ENCODE peak calls at places on chromosomes 16 and 17, in seven cellular contexts. J is transverse colon, B is EH, Q is B cell, P is anterior cingulate cortex, W is caudate nucleus, D is HuH-7. C is an unnamed sample.

GRCh38 chr17:10821062-10821461 is 16.8 kb downstream of the PIRT start:
- DNase-seq in B (no peak), J (no peak), D (no peak), Q (no peak), P (no peak), W (no peak), C (no peak)

GRCh38 chr16:22413819-22414218 is 39.4 kb upstream of the CDR2 start:
- DNase-seq in J (no peak), Q (no peak), W (no peak), P (no peak), D (no peak), B (no peak), C (no peak)

GRCh38 chr17:38893612-38894011 is 23.8 kb downstream of the LASP1 start:
- DNase-seq in Q (no peak), B (no peak), P (no peak), J (peak), D (no peak), W (no peak), C (no peak)

GRCh38 chr17:48555183-48555615 is 10.3 kb upstream of the HOXB2 start:
- DNase-seq in P (no peak), D (peak), W (no peak), J (no peak), Q (no peak), B (peak), C (peak)

GRCh38 chr17:17479209-17479608 is 2.4 kb downstream of the MED9 start:
- DNase-seq in Q (no peak), J (no peak), D (no peak), B (no peak), W (no peak), P (no peak), C (no peak)

GRCh38 chr17:40103742-40104095 is 3.3 kb upstream of the NR1D1 start:
- DNase-seq in P (no peak), J (no peak), W (no peak), Q (no peak), D (no peak), B (no peak), C (no peak)

GRCh38 chr16:11356573-11357331 is 11.5 kb downstream of the RMI2 start:
- DNase-seq in B (peak), Q (peak), J (peak), W (no peak), D (peak), P (peak), C (peak)

GRCh38 chr17:64653985-64654355 is 8.1 kb downstream of the SMURF2 start:
- DNase-seq in W (no peak), Q (no peak), B (no peak), D (no peak), J (no peak), P (no peak), C (no peak)

GRCh38 chr17:78925662-78926555 is 722 bp upstream of the TIMP2 start:
- DNase-seq in J (peak), W (no peak), D (peak), P (peak), B (peak), Q (no peak), C (peak)

GRCh38 chr17:2990396-2990795 is 73.0 kb downstream of the OR1D5 start:
- DNase-seq in Q (no peak), W (no peak), J (no peak), B (no peak), D (no peak), P (no peak), C (no peak)

GRCh38 chr16:87464691-87465300 is 28.0 kb downstream of the ZCCHC14 start:
- DNase-seq in W (no peak), Q (no peak), D (no peak), B (peak), P (no peak), J (peak), C (no peak)

GRCh38 chr16:48384305-48384981 is 770 bp downstream of the SIAH1 start:
- DNase-seq in P (peak), B (peak), Q (no peak), D (peak), W (peak), J (peak), C (peak)

GRCh38 chr17:70621593-70621992 is 452.3 kb downstream of the KCNJ2 start:
- DNase-seq in P (no peak), W (no peak), D (no peak), Q (no peak), B (no peak), J (no peak), C (peak)

GRCh38 chr16:82094942-82095540 is 60.0 kb downstream of the HSD17B2 start:
- DNase-seq in Q (no peak), J (no peak), W (no peak), D (no peak), P (no peak), B (no peak), C (no peak)

GRCh38 chr17:44543213-44543904 is 13.9 kb upstream of the FZD2 start:
- DNase-seq in B (peak), P (no peak), W (no peak), Q (no peak), D (no peak), J (no peak), C (peak)

GRCh38 chr16:38941-39892 is 14.2 kb downstream of the POLR3K start:
- DNase-seq in P (no peak), D (no peak), Q (peak), J (peak), B (no peak), W (no peak), C (no peak)

GRCh38 chr17:56593073-56593740 is at the start of gene NOG:
- DNase-seq in W (peak), B (peak), J (no peak), Q (no peak), P (peak), D (peak), C (peak)

GRCh38 chr17:80432961-80433550 is 18.1 kb downstream of the ENDOV start:
- DNase-seq in J (no peak), D (no peak), W (no peak), B (no peak), Q (no peak), P (no peak), C (no peak)

GRCh38 chr17:78958556-78959191 is 21.0 kb downstream of the LGALS3BP start:
- DNase-seq in B (peak), W (no peak), Q (no peak), J (peak), D (no peak), P (no peak), C (no peak)

GRCh38 chr17:61160789-61161440 is 238.7 kb upstream of the TBX2 start:
- DNase-seq in B (no peak), W (no peak), J (no peak), P (no peak), D (no peak), Q (no peak), C (no peak)

GRCh38 chr16:1338119-1338730 is 4.8 kb downstream of the BAIAP3 start:
- DNase-seq in B (peak), J (peak), W (no peak), Q (no peak), D (peak), P (no peak), C (no peak)

GRCh38 chr16:2914233-2914632 is 2.5 kb downstream of the FLYWCH1 start:
- DNase-seq in Q (no peak), W (no peak), B (no peak), D (no peak), P (no peak), J (no peak), C (no peak)

GRCh38 chr16:5046914-5047313 is 13.2 kb upstream of the NAGPA start:
- DNase-seq in B (no peak), P (no peak), W (no peak), Q (no peak), D (no peak), J (no peak), C (no peak)

GRCh38 chr17:43701318-43701743 is 39.6 kb upstream of the MEOX1 start:
- DNase-seq in D (no peak), B (peak), W (no peak), Q (no peak), P (no peak), J (peak), C (no peak)

GRCh38 chr17:28552201-28552999 is at the start of gene UNC119:
- DNase-seq in J (peak), W (peak), D (peak), Q (peak), B (peak), P (peak), C (peak)

GRCh38 chr16:4934591-4934990 is 2.4 kb downstream of the PPL start:
- DNase-seq in D (no peak), J (no peak), B (no peak), Q (no peak), W (no peak), P (no peak), C (no peak)

GRCh38 chr16:47260496-47260895 is 116.8 kb upstream of the NETO2 start:
- DNase-seq in D (no peak), W (no peak), Q (no peak), P (no peak), J (no peak), B (peak), C (no peak)

GRCh38 chr16:85568519-85568918 is 44.6 kb upstream of the GSE1 start:
- DNase-seq in W (no peak), J (peak), Q (no peak), P (no peak), B (no peak), D (no peak), C (no peak)

GRCh38 chr17:66904760-66905637 is 59.5 kb upstream of the CACNG4 start:
- DNase-seq in P (no peak), D (no peak), Q (no peak), J (no peak), B (peak), W (no peak), C (peak)

GRCh38 chr17:30530346-30531025 is 53.3 kb downstream of the GOSR1 start:
- DNase-seq in D (no peak), P (no peak), W (no peak), B (peak), Q (no peak), J (no peak), C (no peak)

GRCh38 chr16:10741844-10742243 is 1.8 kb upstream of the NUBP1 start:
- DNase-seq in P (no peak), Q (no peak), W (no peak), J (peak), D (no peak), B (peak), C (no peak)

GRCh38 chr16:53912155-53912554 is 208.2 kb downstream of the FTO start:
- DNase-seq in W (no peak), B (no peak), P (no peak), D (no peak), Q (no peak), J (no peak), C (no peak)

GRCh38 chr17:64369007-64369893 is 21.4 kb downstream of the PECAM1 start:
- DNase-seq in J (no peak), W (no peak), Q (no peak), D (no peak), B (no peak), P (no peak), C (no peak)

C was measured in A673.